ENCODE peak calls at places on chromosome 18, in eight cellular contexts. O is stimulated activated CD8-positive, alpha-beta memory T cell treated with anti-CD3 and anti-CD28 coated beads, Interleukin-15, amount 100 ng/mL, for 4 hours; Y is spleen; M is NCI-H446 treated with DMSO at 0.1 percent for 48 hours; V is activated CD8-positive, alpha-beta T cell treated with anti-CD3 and anti-CD28 coated beads for 36 hours; L is anterior cingulate cortex; Z is astrocyte of the cerebellum; H is left lung. B is an unnamed sample.

GRCh38 chr18:44715841-44716240 is 35.2 kb downstream of the SETBP1 start:
- DNase-seq in V (no peak), O (no peak), Y (no peak), L (no peak), Z (no peak), H (no peak), M (peak), B (peak)

GRCh38 chr18:54774971-54775665 is 53.2 kb upstream of the RAB27B start:
- DNase-seq in L (no peak), Y (no peak), M (peak), V (no peak), O (no peak), H (no peak), Z (peak), B (no peak)

GRCh38 chr18:22503803-22504202 is 86.1 kb upstream of the CTAGE1 start:
- DNase-seq in H (no peak), O (no peak), V (no peak), Y (no peak), L (no peak), Z (no peak), M (no peak), B (no peak)

GRCh38 chr18:55768255-55768654 is 180.3 kb upstream of the TCF4 start:
- DNase-seq in O (no peak), M (no peak), Y (no peak), H (no peak), V (no peak), L (no peak), Z (no peak), B (no peak)

GRCh38 chr18:985301-985700 is 80.6 kb downstream of the ADCYAP1 start:
- DNase-seq in M (no peak), Z (no peak), L (no peak), V (no peak), Y (no peak), H (no peak), O (no peak), B (no peak)

GRCh38 chr18:13511961-13512572 is 214.3 kb downstream of the FAM210A start:
- DNase-seq in H (no peak), Y (no peak), O (no peak), V (peak), Z (no peak), L (no peak), M (no peak), B (no peak)

GRCh38 chr18:3261393-3262233 is at the start of gene MYL12B:
- DNase-seq in O (no peak), V (peak), Y (peak), M (peak), H (peak), L (peak), Z (no peak), B (peak)

GRCh38 chr18:50659091-50660003 is 99.5 kb downstream of the MAPK4 start:
- DNase-seq in V (no peak), Y (no peak), H (no peak), Z (no peak), M (no peak), L (no peak), O (no peak), B (peak)

GRCh38 chr18:78543201-78543725 is 436.4 kb upstream of the SALL3 start:
- DNase-seq in H (no peak), V (no peak), L (no peak), O (no peak), Z (no peak), M (no peak), Y (no peak), B (no peak)

GRCh38 chr18:45702871-45703270 is 21.1 kb upstream of the SLC14A1 start:
- DNase-seq in Y (no peak), Z (no peak), H (no peak), V (no peak), L (no peak), O (no peak), M (no peak), B (no peak)

GRCh38 chr18:12060182-12060870 is 33.3 kb upstream of the ANKRD62 start:
- DNase-seq in V (no peak), H (peak), Y (no peak), Z (no peak), O (no peak), M (no peak), L (no peak), B (no peak)

GRCh38 chr18:68660355-68661183 is 54.3 kb downstream of the TMX3 start:
- DNase-seq in V (no peak), H (no peak), O (no peak), Z (peak), M (peak), L (no peak), Y (no peak), B (peak)

GRCh38 chr18:48184118-48184517 is 225.1 kb downstream of the ZBTB7C start:
- DNase-seq in M (no peak), H (no peak), V (no peak), Z (no peak), O (no peak), Y (no peak), L (no peak), B (no peak)

GRCh38 chr18:36660311-36660710 is 168.5 kb downstream of the TPGS2 start:
- DNase-seq in L (no peak), V (no peak), O (no peak), M (no peak), Z (no peak), Y (no peak), H (no peak), B (no peak)

GRCh38 chr18:72869786-72870185 is 2.0 kb upstream of the NETO1 start:
- DNase-seq in M (no peak), Y (peak), V (no peak), L (no peak), Z (no peak), H (peak), O (no peak), B (no peak)

GRCh38 chr18:46657115-46657955 is at the start of gene LOXHD1:
- DNase-seq in M (no peak), O (no peak), H (no peak), Z (no peak), V (no peak), Y (peak), L (no peak), B (no peak)

GRCh38 chr18:46294325-46294724 is 190.1 kb downstream of the HAUS1 start:
- DNase-seq in Z (no peak), V (no peak), M (no peak), H (no peak), Y (no peak), O (no peak), L (no peak), B (no peak)

GRCh38 chr18:75142677-75143076 is 66.3 kb downstream of the PTGR3 start:
- DNase-seq in M (no peak), O (no peak), Y (no peak), H (peak), V (no peak), Z (no peak), L (no peak), B (no peak)

GRCh38 chr18:525066-525797 is 24.7 kb upstream of the COLEC12 start:
- DNase-seq in O (no peak), Y (no peak), M (no peak), Z (peak), V (no peak), H (no peak), L (no peak), B (no peak)

GRCh38 chr18:51044928-51045587 is 15.0 kb downstream of the SMAD4 start:
- DNase-seq in Z (peak), O (no peak), H (no peak), Y (no peak), L (no peak), V (no peak), M (no peak), B (no peak)

GRCh38 chr18:55488473-55488872 is 99.5 kb downstream of the TCF4 start:
- DNase-seq in L (no peak), Y (no peak), V (no peak), H (no peak), Z (no peak), M (no peak), O (no peak), B (no peak)

GRCh38 chr18:48493856-48494255 is 45.0 kb upstream of the CTIF start:
- DNase-seq in Z (no peak), M (no peak), O (no peak), H (no peak), L (no peak), V (no peak), Y (no peak), B (no peak)

GRCh38 chr18:77039196-77040140 is 93.1 kb downstream of the MBP start:
- DNase-seq in Z (no peak), Y (no peak), H (no peak), L (peak), O (no peak), V (no peak), M (no peak), B (no peak)

GRCh38 chr18:55034742-55035141 is 75.5 kb upstream of the CCDC68 start:
- DNase-seq in O (no peak), Y (no peak), Z (no peak), M (no peak), H (no peak), L (no peak), V (no peak), B (no peak)

GRCh38 chr18:79523738-79524180 is 128.0 kb downstream of the NFATC1 start:
- DNase-seq in L (no peak), Z (no peak), H (no peak), O (peak), V (peak), Y (peak), M (no peak), B (no peak)

GRCh38 chr18:59343916-59344315 is 15.1 kb downstream of the LMAN1 start:
- DNase-seq in Z (no peak), H (no peak), L (no peak), O (no peak), M (no peak), Y (no peak), V (no peak), B (no peak)

GRCh38 chr18:76265375-76266225 is 229.4 kb downstream of the ZNF516 start:
- DNase-seq in H (no peak), Y (no peak), M (no peak), L (no peak), V (no peak), Z (no peak), O (no peak), B (no peak)

GRCh38 chr18:5622905-5623304 is 79.1 kb upstream of the EPB41L3 start:
- DNase-seq in H (no peak), M (no peak), V (no peak), Z (no peak), Y (no peak), L (no peak), O (no peak), B (no peak)

GRCh38 chr18:60232541-60232940 is 140.0 kb downstream of the MC4R start:
- DNase-seq in H (no peak), O (no peak), Z (peak), L (no peak), V (no peak), Y (no peak), M (no peak), B (no peak)

GRCh38 chr18:3380384-3380961 is 69.5 kb upstream of the TGIF1 start:
- DNase-seq in Z (no peak), H (no peak), L (no peak), V (peak), M (no peak), O (no peak), Y (no peak), B (no peak)

GRCh38 chr18:31750259-31750658 is 10.4 kb downstream of the SLC25A52 start:
- DNase-seq in Y (no peak), M (no peak), H (no peak), Z (no peak), O (no peak), V (no peak), L (no peak), B (no peak)

GRCh38 chr18:57901819-57902600 is 98.9 kb upstream of the ATP8B1 start:
- DNase-seq in H (no peak), L (no peak), M (no peak), Z (no peak), V (no peak), O (no peak), Y (no peak), B (no peak)

GRCh38 chr18:13433685-13434084 is 215.1 kb downstream of the LDLRAD4 start:
- DNase-seq in Y (no peak), H (no peak), O (no peak), L (no peak), V (no peak), Z (no peak), M (no peak), B (no peak)

B was measured in NCI-H1694 treated with DMSO at 0.1 percent for 48 hours.